ENCODE peak calls at places on chromosomes 16 and 17, in four cellular contexts. A is A549, N is endothelial cell of umbilical vein, J is K562. X is an unnamed sample.

GRCh38 chr17:45833826-45834439 is 10.7 kb upstream of the SPPL2C start:
- DNase-seq in A (no peak), N (no peak), J (no peak), X (no peak)

GRCh38 chr16:16004314-16004749 is 54.9 kb downstream of the ABCC1 start:
- DNase-seq in A (no peak), N (peak), J (no peak), X (no peak)

GRCh38 chr16:28321700-28322411 is 29.5 kb downstream of the SBK1 start:
- DNase-seq in A (peak), N (peak), J (peak), X (peak)

GRCh38 chr16:14249291-14250032 is 178.3 kb downstream of the MRTFB start:
- DNase-seq in A (peak), N (peak), J (peak), X (peak)

GRCh38 chr16:20899503-20900298 is 457 bp downstream of the DCUN1D3 start:
- DNase-seq in A (no peak), N (peak), J (peak), X (peak)

GRCh38 chr17:18301081-18301480 is 13.7 kb downstream of the TOP3A start:
- DNase-seq in A (no peak), N (peak), J (no peak), X (no peak)

GRCh38 chr16:69443809-69444611 is 19.6 kb downstream of the CYB5B start:
- DNase-seq in A (no peak), N (peak), J (peak), X (no peak)

GRCh38 chr17:16583781-16584180 is 14.8 kb upstream of the ZNF287 start:
- DNase-seq in A (no peak), N (no peak), J (no peak), X (no peak)

GRCh38 chr17:7755095-7755890 is 37.7 kb downstream of the DNAH2 start:
- DNase-seq in A (no peak), N (no peak), J (no peak), X (no peak)

GRCh38 chr17:35947156-35947585 is 3.7 kb upstream of the LYZL6 start:
- DNase-seq in A (peak), N (peak), J (peak), X (peak)

GRCh38 chr17:64180089-64180488 is 50.1 kb upstream of the ERN1 start:
- DNase-seq in A (no peak), N (peak), J (no peak), X (peak)

GRCh38 chr17:61128671-61129115 is 270.9 kb upstream of the TBX2 start:
- DNase-seq in A (no peak), N (no peak), J (no peak), X (no peak)

GRCh38 chr16:81880816-81881215 is 101.7 kb downstream of the PLCG2 start:
- DNase-seq in A (no peak), N (no peak), J (no peak), X (no peak)

GRCh38 chr17:3030096-3030495 is 33.3 kb downstream of the OR1D5 start:
- DNase-seq in A (no peak), N (peak), J (no peak), X (no peak)

GRCh38 chr17:54899721-54900456 is 763 bp upstream of the TOM1L1 start:
- DNase-seq in A (no peak), N (no peak), J (peak), X (no peak)

GRCh38 chr16:86661715-86662114 is 83.4 kb downstream of the FOXL1 start:
- DNase-seq in A (no peak), N (peak), J (no peak), X (no peak)

GRCh38 chr17:74558882-74559519 is 8.3 kb downstream of the CD300H start:
- DNase-seq in A (no peak), N (no peak), J (no peak), X (no peak)

GRCh38 chr16:424033-424622 is 1.3 kb upstream of the RAB11FIP3 start:
- DNase-seq in A (peak), N (peak), J (no peak), X (peak)

GRCh38 chr16:9091867-9092281 is 430 bp downstream of the HAPSTR1 start:
- DNase-seq in A (no peak), N (peak), J (no peak), X (peak)

GRCh38 chr16:86511317-86512161 is 1.2 kb downstream of the FOXF1 start:
- DNase-seq in A (no peak), N (no peak), J (no peak), X (no peak)

GRCh38 chr17:68207651-68208253 is 40.1 kb upstream of the AMZ2 start:
- DNase-seq in A (no peak), N (no peak), J (no peak), X (no peak)

GRCh38 chr16:12545792-12546342 is 257.8 kb downstream of the CPPED1 start:
- DNase-seq in A (no peak), N (no peak), J (no peak), X (no peak)

GRCh38 chr16:66266436-66267286 is 99.8 kb upstream of the CDH5 start:
- DNase-seq in A (no peak), N (no peak), J (no peak), X (no peak)

GRCh38 chr17:11618861-11619566 is 20.7 kb downstream of the DNAH9 start:
- DNase-seq in A (no peak), N (no peak), J (no peak), X (no peak)

GRCh38 chr17:76368545-76368944 is 14.8 kb upstream of the PRPSAP1 start:
- DNase-seq in A (no peak), N (no peak), J (no peak), X (no peak)

DNA sequence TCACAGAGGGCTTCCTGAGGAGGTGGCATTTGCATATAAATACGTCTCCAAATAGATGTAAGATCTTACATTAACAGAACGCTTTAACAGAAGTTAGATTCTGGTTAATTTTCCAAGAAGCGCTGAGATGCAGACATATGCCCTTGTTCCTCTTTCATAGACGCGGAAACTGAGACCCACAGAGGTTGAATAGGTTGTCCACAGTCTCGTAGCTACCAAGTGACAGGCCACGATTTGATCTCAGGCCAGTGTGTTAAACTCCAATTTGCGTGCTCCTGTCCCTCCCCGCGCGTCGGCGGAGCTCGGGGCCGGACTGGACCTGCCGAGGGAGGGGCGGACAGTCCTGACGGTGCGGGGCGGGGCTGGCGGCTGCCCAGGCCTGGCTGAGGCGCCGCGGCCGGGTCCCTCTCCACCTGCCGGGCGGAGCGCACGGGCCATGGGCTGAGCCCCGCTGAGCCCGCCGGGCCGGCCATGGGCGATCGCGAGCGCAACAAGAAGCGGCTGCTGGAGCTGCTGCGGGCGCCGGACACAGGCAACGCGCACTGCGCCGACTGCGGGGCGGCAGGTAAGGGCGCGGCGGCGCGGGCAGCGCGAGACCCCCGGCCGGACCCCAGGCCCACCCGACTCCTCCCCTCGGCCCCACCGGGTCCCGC is at the start of gene ADAP2:
- DNase-seq in A (peak), N (no peak), J (peak), X (peak)
- H3K4me3 ChIP-seq in A (peak), N (no peak), J (no peak), X (no peak)

DNA sequence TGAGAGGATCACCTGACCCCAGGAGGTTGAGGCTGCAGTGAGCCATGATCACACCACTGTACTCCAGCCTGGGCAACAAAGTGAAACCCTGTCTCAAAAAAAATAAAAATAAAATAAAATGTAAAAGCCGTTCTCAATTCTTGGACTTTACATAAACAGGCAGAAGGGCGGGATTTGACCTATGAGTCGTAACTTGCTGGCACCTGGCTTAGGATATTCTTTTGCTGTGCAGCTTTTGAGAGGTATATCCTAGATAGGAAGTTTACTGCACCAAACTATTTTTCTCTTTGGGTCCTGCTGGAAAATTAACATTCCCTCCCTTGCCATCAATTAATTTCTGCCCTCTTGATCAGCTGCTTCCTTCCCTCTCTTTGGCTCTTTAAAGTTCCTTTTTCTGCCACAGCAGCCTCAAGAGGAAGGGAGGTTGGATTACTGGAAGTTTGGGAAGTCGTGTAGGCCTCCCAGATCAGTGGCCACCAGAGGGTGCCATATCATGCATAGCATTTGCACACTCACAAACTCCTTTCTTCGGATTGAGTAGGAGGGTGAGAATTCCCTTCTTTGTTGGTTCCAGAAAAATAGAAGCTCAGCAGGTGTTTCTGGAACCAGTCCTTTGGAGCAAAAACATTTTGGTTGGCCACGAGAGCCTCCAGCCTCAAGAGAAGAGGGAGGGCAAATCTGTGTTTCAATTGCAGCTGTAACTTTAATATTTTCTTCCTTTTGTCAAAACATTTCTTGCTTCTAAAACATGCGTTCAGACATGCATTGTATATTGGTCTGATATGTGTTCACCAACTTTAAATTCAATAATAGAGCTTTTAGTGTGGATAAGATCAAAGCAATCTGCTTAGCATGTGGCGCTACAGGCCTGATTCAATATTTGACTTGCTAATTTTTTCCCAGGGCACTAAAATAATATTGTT is 147.3 kb downstream of the CCDC182 start:
- DNase-seq in A (peak), N (peak), J (peak), X (peak)
- TF ChIP-seq MYC in A (no peak), N (no peak), J (no peak), X (no peak)

GRCh38 chr17:65888649-65889048 is 303.3 kb downstream of the CEP112 start:
- DNase-seq in A (no peak), N (no peak), J (no peak), X (no peak)

GRCh38 chr17:65896889-65897288 is 295.0 kb downstream of the CEP112 start:
- DNase-seq in A (no peak), N (no peak), J (no peak), X (no peak)

GRCh38 chr17:65892912-65893377 is 299.0 kb downstream of the CEP112 start:
- DNase-seq in A (no peak), N (no peak), J (no peak), X (no peak)

GRCh38 chr17:65893692-65894279 is 298.1 kb downstream of the CEP112 start:
- DNase-seq in A (no peak), N (no peak), J (no peak), X (no peak)
- TF ChIP-seq CTCF in A (no peak), N (no peak), J (no peak), X (no peak)

DNA sequence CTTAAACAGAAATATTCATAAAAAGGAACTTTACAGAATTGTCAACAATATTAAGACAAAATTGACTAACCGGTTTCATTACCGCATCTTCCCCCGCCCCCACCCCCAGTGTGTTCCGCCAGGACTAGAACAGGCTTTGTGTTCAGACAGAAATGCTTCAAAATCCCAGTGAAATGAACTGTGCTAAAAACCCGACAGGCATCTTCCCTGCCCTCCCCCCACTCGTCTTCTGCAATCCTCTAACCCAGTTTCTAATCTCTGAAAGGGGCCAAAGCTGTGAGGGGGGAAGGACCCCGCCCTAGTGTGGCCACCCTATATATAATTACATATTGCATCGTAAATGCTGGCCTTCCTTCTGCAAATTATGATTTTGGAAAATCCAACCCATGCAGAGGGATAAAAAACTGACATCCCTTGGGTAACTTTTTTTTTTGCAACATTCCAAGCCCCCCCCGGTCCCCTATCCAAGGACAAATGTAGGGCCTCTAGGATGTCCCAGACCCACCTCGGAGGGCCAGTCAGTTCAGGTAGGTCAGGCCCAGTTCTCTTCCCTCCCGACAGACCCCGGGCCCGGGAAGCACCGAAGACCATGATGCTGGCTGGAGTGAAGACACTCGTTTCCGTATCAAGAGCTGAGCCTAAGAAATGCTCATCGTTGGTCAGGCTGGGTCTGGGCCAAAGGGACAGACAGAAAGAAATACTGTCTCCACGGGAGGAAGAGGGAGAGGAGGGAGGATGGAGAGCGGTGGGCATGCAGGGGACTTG is 1.2 kb upstream of the ROGDI start:
- DNase-seq in A (no peak), N (no peak), J (no peak), X (peak)
- H3K4me3 ChIP-seq in A (peak), N (peak), J (no peak), X (peak)

DNA sequence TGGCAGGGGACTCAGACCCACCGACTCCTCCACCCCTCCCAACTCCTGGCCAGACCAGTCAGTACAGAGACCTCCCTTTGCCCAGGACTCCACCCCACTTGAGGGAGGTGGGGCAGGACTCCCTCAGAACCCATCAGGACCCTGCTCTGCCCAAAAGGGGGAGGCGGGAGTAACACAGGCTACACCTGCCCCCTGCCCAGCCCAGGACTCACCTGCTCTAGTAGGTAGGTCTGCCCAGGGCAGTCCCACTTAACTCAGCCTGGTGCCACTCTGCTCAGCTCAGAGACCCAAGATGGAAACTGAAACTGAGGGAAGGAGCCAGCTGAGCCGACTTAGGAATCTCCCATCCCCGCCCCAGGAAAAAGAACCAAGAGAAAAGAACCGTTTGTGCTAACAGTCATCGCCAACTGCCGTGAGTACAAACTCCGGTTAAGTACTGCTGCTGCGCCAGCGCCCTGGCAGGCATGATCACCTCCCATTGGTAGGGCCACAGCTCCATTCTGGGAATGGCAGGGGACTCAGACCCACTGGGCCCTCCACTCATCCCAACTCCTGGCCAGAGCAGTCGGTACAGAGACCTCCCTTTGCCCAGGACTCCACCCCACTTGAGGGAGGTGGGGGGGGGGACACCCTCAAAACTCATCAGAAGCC is 488 bp downstream of the DHX58 start:
- DNase-seq in A (no peak), N (peak), J (no peak), X (no peak)
- TF ChIP-seq MYC in A (no peak), N (no peak), J (no peak), X (no peak)

GRCh38 chr17:41793749-41794602 is 7.5 kb upstream of the JUP start:
- DNase-seq in A (no peak), N (peak), J (no peak), X (no peak)
- TF ChIP-seq CTCF in A (no peak), N (no peak), J (no peak), X (no peak)

GRCh38 chr17:44798352-44798751 is 31.7 kb downstream of the GJC1 start:
- DNase-seq in A (no peak), N (no peak), J (no peak), X (no peak)
- H3K4me3 ChIP-seq in A (no peak), N (no peak), J (no peak), X (no peak)